ENCODE peak calls at places on chromosome 20, in seven cellular contexts. X, G, W, T, L, S and A are unnamed samples.

GRCh38 chr20:2103454-2104153 is 2.0 kb downstream of the STK35 start:
- DNase-seq in X (peak), G (no peak), W (no peak), T (no peak), L (no peak), S (no peak), A (no peak)

GRCh38 chr20:34534391-34535165 is 18.4 kb downstream of the DYNLRB1 start:
- DNase-seq in X (no peak), G (no peak), W (no peak), T (no peak), L (no peak), S (no peak), A (no peak)

GRCh38 chr20:57211949-57212889 is 54.2 kb downstream of the BMP7 start:
- DNase-seq in X (peak), G (no peak), W (peak), T (peak), L (peak), S (peak), A (no peak)

GRCh38 chr20:49418832-49419231 is 63.6 kb downstream of the KCNB1 start:
- DNase-seq in X (no peak), G (no peak), W (no peak), T (no peak), L (no peak), S (no peak), A (no peak)

GRCh38 chr20:50628326-50628725 is 63.0 kb downstream of the RIPOR3 start:
- DNase-seq in X (no peak), G (no peak), W (no peak), T (no peak), L (no peak), S (no peak), A (no peak)

GRCh38 chr20:51385941-51386530 is 156.5 kb downstream of the NFATC2 start:
- DNase-seq in X (peak), G (peak), W (no peak), T (peak), L (no peak), S (no peak), A (no peak)

GRCh38 chr20:19047951-19048296 is 164.5 kb upstream of the SLC24A3 start:
- DNase-seq in X (no peak), G (no peak), W (no peak), T (no peak), L (no peak), S (no peak), A (no peak)

GRCh38 chr20:32062776-32063170 is 10.7 kb downstream of the HCK start:
- DNase-seq in X (no peak), G (no peak), W (peak), T (no peak), L (peak), S (peak), A (no peak)

GRCh38 chr20:1802385-1803215 is 92.6 kb upstream of the SIRPA start:
- DNase-seq in X (peak), G (no peak), W (peak), T (peak), L (peak), S (no peak), A (no peak)

GRCh38 chr20:51549474-51549873 is 7.0 kb upstream of the NFATC2 start:
- DNase-seq in X (no peak), G (no peak), W (no peak), T (no peak), L (no peak), S (no peak), A (no peak)

GRCh38 chr20:40188319-40188718 is 500.7 kb downstream of the MAFB start:
- DNase-seq in X (no peak), G (no peak), W (no peak), T (no peak), L (no peak), S (no peak), A (no peak)

GRCh38 chr20:23142162-23143050 is 56.3 kb upstream of the CD93 start:
- DNase-seq in X (no peak), G (no peak), W (no peak), T (peak), L (peak), S (no peak), A (no peak)

GRCh38 chr20:32325706-32326506 is 32.2 kb upstream of the ASXL1 start:
- DNase-seq in X (peak), G (no peak), W (no peak), T (peak), L (no peak), S (no peak), A (no peak)

GRCh38 chr20:41047975-41048305 is 19.3 kb downstream of the TOP1 start:
- DNase-seq in X (peak), G (no peak), W (no peak), T (peak), L (no peak), S (no peak), A (no peak)

GRCh38 chr20:23540624-23541023 is 27.7 kb downstream of the CST9L start:
- DNase-seq in X (no peak), G (no peak), W (no peak), T (peak), L (no peak), S (no peak), A (no peak)

GRCh38 chr20:4919047-4919704 is 82.1 kb downstream of the SLC23A2 start:
- DNase-seq in X (no peak), G (no peak), W (no peak), T (no peak), L (no peak), S (no peak), A (no peak)

GRCh38 chr20:51758978-51759544 is 9.1 kb downstream of the ATP9A start:
- DNase-seq in X (peak), G (no peak), W (no peak), T (no peak), L (no peak), S (no peak), A (no peak)

GRCh38 chr20:37879843-37880242 is 23.1 kb upstream of the VSTM2L start:
- DNase-seq in X (no peak), G (no peak), W (no peak), T (no peak), L (no peak), S (no peak), A (no peak)

GRCh38 chr20:37880726-37881591 is 22.0 kb upstream of the VSTM2L start:
- DNase-seq in X (no peak), G (no peak), W (peak), T (peak), L (no peak), S (no peak), A (no peak)

GRCh38 chr20:37879003-37879599 is 23.8 kb upstream of the VSTM2L start:
- DNase-seq in X (no peak), G (no peak), W (no peak), T (no peak), L (no peak), S (no peak), A (no peak)

GRCh38 chr20:37882961-37883712 is 19.8 kb upstream of the VSTM2L start:
- DNase-seq in X (no peak), G (no peak), W (no peak), T (no peak), L (no peak), S (no peak), A (no peak)

DNA sequence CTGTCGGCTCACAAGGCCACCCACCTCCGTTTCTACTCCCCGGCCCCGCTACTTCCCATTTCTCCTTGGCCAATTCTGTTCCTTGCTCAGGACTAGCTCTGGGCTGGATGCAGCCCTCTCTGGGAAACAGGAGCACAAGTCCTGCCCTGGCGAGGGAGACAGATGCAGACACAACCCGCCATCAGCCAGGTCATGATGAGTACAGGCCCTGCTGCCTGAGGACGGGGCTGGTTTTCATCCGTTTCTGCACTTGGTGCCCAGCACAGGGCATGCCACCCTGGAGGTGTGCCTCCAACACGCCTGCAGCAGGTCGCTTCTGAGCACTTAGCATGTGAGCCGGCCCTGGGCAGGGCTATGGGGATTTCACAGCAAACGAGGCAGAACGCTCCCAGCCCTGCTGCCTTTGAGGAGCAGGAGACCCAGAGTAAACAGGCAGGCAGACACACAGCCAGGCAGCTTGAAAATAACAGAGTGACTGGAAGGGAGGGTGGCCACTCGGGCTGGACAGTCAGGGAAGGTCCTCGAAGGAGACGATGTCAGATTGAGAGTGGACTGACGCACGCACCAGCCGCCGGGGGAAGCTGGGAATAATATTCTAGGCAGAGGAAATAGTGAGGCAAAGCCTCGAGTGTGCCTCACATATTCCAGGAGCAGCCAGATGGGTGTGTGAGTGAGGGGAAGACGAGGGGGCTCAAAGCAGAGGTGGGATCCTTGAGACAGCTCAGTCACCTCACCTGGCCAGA is 21.2 kb upstream of the VSTM2L start:
- DNase-seq in X (no peak), G (no peak), W (no peak), T (no peak), L (no peak), S (no peak), A (no peak)
- H3K4me3 ChIP-seq in X (no peak), G (no peak), W (no peak), T (no peak), L (no peak), S (no peak), A (no peak)

GRCh38 chr20:63705232-63706026 is 2.3 kb downstream of the ARFRP1 start:
- DNase-seq in X (no peak), G (no peak), W (no peak), T (no peak), L (no peak), S (no peak), A (peak)

GRCh38 chr20:63707558-63708300 is at the start of the genes ARFRP1 and ZGPAT:
- DNase-seq in X (peak), G (peak), W (peak), T (peak), L (peak), S (peak), A (peak)

GRCh38 chr20:63706852-63707557 is 771 bp downstream of the ARFRP1 start:
- DNase-seq in X (peak), G (peak), W (peak), T (peak), L (peak), S (peak), A (peak)

GRCh38 chr20:63704749-63705117 is 3.0 kb downstream of the ARFRP1 start:
- DNase-seq in X (no peak), G (no peak), W (no peak), T (no peak), L (no peak), S (no peak), A (peak)

DNA sequence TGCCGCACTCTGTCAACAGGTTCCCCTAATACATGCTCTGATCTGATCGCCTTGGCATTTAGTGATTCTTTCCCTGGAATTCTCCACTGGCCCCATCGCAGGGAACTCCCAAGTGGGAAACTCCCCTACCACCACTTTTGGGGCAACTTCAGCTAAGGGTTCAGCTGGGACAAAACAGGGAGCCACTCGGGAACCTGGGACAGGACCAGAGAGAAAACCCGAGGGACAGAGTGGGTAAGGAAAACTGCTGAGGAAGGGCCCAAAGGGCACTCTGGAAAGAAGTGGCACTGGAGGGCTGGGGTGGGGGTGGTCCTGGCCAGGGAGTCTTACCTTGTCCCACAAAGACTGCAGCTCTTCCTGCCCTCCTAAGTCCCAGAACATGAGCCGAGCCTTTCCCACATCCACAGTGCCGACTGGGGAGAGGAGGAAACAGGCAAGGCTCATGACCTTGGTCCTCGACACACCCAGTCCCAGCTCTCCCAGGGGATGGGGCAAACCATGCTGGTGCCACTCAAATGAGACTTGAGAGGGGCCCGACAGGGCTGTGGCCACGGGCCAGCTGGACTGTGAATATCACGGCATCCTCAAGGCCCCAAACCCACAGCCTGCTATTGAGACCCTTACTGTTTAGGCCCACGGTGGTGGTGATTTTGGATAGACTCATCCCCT is 1.6 kb downstream of the ARFRP1 start:
- DNase-seq in X (no peak), G (no peak), W (no peak), T (no peak), L (no peak), S (no peak), A (peak)
- H3K4me3 ChIP-seq in X (peak), G (peak), W (peak), T (peak), L (no peak), S (peak), A (peak)

GRCh38 chr20:38645980-38646858 is 44.6 kb downstream of the ARHGAP40 start:
- DNase-seq in X (peak), G (peak), W (peak), T (peak), L (peak), S (peak), A (peak)
- H3K4me3 ChIP-seq in X (peak), G (peak), W (no peak), T (peak), L (no peak), S (peak), A (peak)

GRCh38 chr20:3105256-3106137 is 21.0 kb upstream of the AVP start:
- DNase-seq in X (no peak), G (no peak), W (no peak), T (no peak), L (no peak), S (no peak), A (no peak)

GRCh38 chr20:3106185-3106584 is 21.7 kb upstream of the AVP start:
- DNase-seq in X (no peak), G (no peak), W (no peak), T (no peak), L (no peak), S (no peak), A (no peak)

GRCh38 chr20:3109350-3110302 is 25.1 kb upstream of the AVP start:
- DNase-seq in X (no peak), G (no peak), W (no peak), T (no peak), L (no peak), S (no peak), A (no peak)

GRCh38 chr20:3107464-3108025 is 23.0 kb upstream of the AVP start:
- DNase-seq in X (no peak), G (no peak), W (no peak), T (no peak), L (no peak), S (no peak), A (no peak)

GRCh38 chr20:3106658-3107463 is 22.3 kb upstream of the AVP start:
- DNase-seq in X (no peak), G (no peak), W (no peak), T (no peak), L (no peak), S (no peak), A (no peak)
- H3K4me3 ChIP-seq in X (no peak), G (no peak), W (no peak), T (no peak), L (no peak), S (no peak), A (no peak)

DNA sequence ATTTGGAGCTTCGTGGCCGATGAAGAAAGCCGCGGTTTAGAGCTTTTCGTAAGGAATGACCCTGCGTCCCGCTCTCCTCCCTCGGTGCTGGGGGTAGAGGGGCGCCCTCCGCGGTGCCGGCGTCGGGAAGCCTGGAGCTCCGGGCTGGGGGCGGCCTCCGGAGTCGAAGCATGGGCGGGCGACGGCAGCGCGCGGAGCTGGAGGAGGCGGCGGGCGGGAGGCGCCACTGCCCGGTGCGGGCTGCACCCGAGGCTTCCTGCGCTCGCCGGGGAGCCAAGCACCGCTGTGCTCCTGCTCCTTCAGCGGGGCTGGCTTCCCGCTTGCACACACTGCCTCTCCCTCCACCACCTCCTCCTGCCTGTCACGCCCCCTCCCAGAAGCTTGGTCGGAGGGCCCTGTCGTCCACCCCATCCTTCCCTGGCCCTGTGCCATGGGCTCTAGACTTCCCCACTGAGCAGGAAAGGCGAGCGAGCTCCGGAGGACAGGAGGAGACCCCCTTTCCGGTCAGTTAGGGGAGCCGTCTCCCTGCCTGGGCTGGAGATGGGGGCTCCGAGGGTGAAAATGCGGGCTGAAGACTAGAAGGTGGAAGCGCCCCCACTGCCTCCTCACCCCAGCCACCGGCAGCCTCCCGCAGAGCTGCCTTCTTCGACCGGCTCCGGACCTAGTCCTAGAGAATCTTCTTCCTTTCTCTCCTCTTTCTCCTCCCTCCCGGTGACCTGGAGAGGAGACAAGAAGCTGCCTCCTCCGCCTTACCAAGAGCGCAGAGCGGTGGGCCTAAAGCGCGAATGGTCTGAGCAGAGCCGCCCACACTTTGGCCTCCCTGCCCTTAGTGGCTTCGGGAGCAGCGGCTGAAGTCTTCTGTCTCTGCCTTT is 1.8 kb downstream of the CDH4 start:
- DNase-seq in X (peak), G (no peak), W (no peak), T (no peak), L (no peak), S (no peak), A (no peak)
- H3K4me3 ChIP-seq in X (peak), G (no peak), W (peak), T (no peak), L (no peak), S (peak), A (peak)

GRCh38 chr20:21505810-21506530 is 7.9 kb downstream of the NKX2-2 start:
- DNase-seq in X (peak), G (peak), W (no peak), T (peak), L (peak), S (no peak), A (peak)
- H3K4me3 ChIP-seq in X (peak), G (peak), W (peak), T (peak), L (peak), S (peak), A (peak)

GRCh38 chr20:25057234-25058050 is 497 bp downstream of the ACSS1 start:
- DNase-seq in X (peak), G (peak), W (peak), T (peak), L (peak), S (peak), A (peak)
- H3K4me3 ChIP-seq in X (peak), G (peak), W (peak), T (peak), L (peak), S (peak), A (peak)

GRCh38 chr20:21099653-21100589 is 6.2 kb downstream of the LINC00237 start:
- DNase-seq in X (no peak), G (peak), W (no peak), T (no peak), L (peak), S (peak), A (no peak)
- H3K4me3 ChIP-seq in X (peak), G (peak), W (peak), T (no peak), L (peak), S (peak), A (peak)